ENCODE peak calls at places on chromosomes 2 and 18, in six cellular contexts. P is tibial nerve, D is A549, U is breast epithelium, H is sigmoid colon, C is cardiac muscle cell. K is an unnamed sample.

GRCh38 chr2:88059979-88060906 is 4.7 kb upstream of the KRCC1 start:
- DNase-seq in P (no peak), D (peak; percentile 55), U (no peak), H (no peak), C (peak; percentile 64), K (no peak)

GRCh38 chr2:100630473-100630977 is 67.7 kb downstream of the PDCL3 start:
- DNase-seq in P (no peak), D (no peak), U (no peak), H (no peak), C (no peak), K (no peak)

GRCh38 chr2:191637182-191638078 is 40.5 kb upstream of the NABP1 start:
- DNase-seq in P (no peak), D (peak; percentile 51), U (no peak), H (no peak), C (no peak), K (no peak)

GRCh38 chr2:198857246-198857645 is 600.5 kb downstream of the SATB2 start:
- DNase-seq in P (no peak), D (no peak), U (no peak), H (no peak), C (no peak), K (no peak)

GRCh38 chr2:81658227-81658626 is 1353.7 kb upstream of the LRRTM1 start:
- DNase-seq in P (no peak), D (peak; percentile 64), U (no peak), H (no peak), C (no peak), K (no peak)

GRCh38 chr18:68489018-68489792 is 225.7 kb downstream of the TMX3 start:
- DNase-seq in P (no peak), D (no peak), U (no peak), H (no peak), C (no peak), K (no peak)

GRCh38 chr2:69067866-69068265 is 54.9 kb downstream of the ANTXR1 start:
- DNase-seq in P (no peak), D (no peak), U (no peak), H (no peak), C (no peak), K (no peak)

GRCh38 chr2:25036221-25036559 is 5.7 kb upstream of the EFR3B start:
- DNase-seq in P (no peak), D (no peak), U (no peak), H (no peak), C (peak; percentile 16), K (no peak)

GRCh38 chr18:12597775-12598174 is 60.1 kb downstream of the SPIRE1 start:
- DNase-seq in P (no peak), D (peak; percentile 80), U (peak; percentile 39), H (no peak), C (peak; percentile 54), K (peak; percentile 69)

GRCh38 chr2:127083819-127084503 is 23.0 kb downstream of the BIN1 start:
- DNase-seq in P (peak; percentile 95), D (no peak), U (peak; percentile 81), H (peak; percentile 96), C (no peak), K (peak; percentile 89)

GRCh38 chr2:22734373-22735045 is 650.5 kb upstream of the KLHL29 start:
- DNase-seq in P (no peak), D (no peak), U (no peak), H (no peak), C (no peak), K (no peak)

GRCh38 chr18:22115573-22115972 is 53.8 kb upstream of the GATA6 start:
- DNase-seq in P (no peak), D (no peak), U (no peak), H (no peak), C (peak; percentile 31), K (no peak)

GRCh38 chr2:10048501-10049171 is 5.3 kb downstream of the KLF11 start:
- DNase-seq in P (no peak), D (peak; percentile 56), U (no peak), H (no peak), C (peak; percentile 66), K (no peak)

GRCh38 chr2:187003611-187004010 is 154.6 kb upstream of the ZSWIM2 start:
- DNase-seq in P (no peak), D (no peak), U (no peak), H (no peak), C (no peak), K (no peak)

GRCh38 chr2:44817673-44818335 is 123.7 kb upstream of the SIX3 start:
- DNase-seq in P (no peak), D (no peak), U (no peak), H (no peak), C (no peak), K (no peak)

GRCh38 chr2:28915939-28916338 is 21.5 kb downstream of the WDR43 start:
- DNase-seq in P (no peak), D (peak; percentile 15), U (no peak), H (no peak), C (no peak), K (no peak)

GRCh38 chr2:10575566-10576300 is 114.0 kb downstream of the NOL10 start:
- DNase-seq in P (no peak), D (peak; percentile 41), U (no peak), H (no peak), C (no peak), K (no peak)

GRCh38 chr18:497688-498087 is 2.8 kb downstream of the COLEC12 start:
- DNase-seq in P (no peak), D (no peak), U (no peak), H (no peak), C (no peak), K (no peak)

GRCh38 chr2:211899871-211900482 is 638.6 kb downstream of the ERBB4 start:
- DNase-seq in P (no peak), D (no peak), U (no peak), H (no peak), C (peak; percentile 45), K (no peak)

GRCh38 chr2:70045932-70046331 is 41.3 kb upstream of the PCBP1 start:
- DNase-seq in P (no peak), D (no peak), U (no peak), H (no peak), C (no peak), K (no peak)

GRCh38 chr2:144449028-144449406 is 70.9 kb downstream of the ZEB2 start:
- DNase-seq in P (no peak), D (peak; percentile 7), U (no peak), H (no peak), C (peak; percentile 55), K (no peak)

GRCh38 chr2:72291059-72291458 is 143.4 kb upstream of the CYP26B1 start:
- DNase-seq in P (no peak), D (peak; percentile 20), U (no peak), H (no peak), C (no peak), K (no peak)

GRCh38 chr2:176553685-176554106 is 284.5 kb downstream of the MTX2 start:
- DNase-seq in P (peak; percentile 12), D (peak; percentile 75), U (peak; percentile 22), H (peak; percentile 80), C (peak; percentile 58), K (peak; percentile 41)

GRCh38 chr18:12391487-12392136 is 14.6 kb upstream of the AFG3L2 start:
- DNase-seq in P (peak; percentile 73), D (peak; percentile 53), U (no peak), H (peak; percentile 75), C (peak; percentile 80), K (peak; percentile 46)

GRCh38 chr2:219418155-219418569 is at the start of gene DES:
- DNase-seq in P (no peak), D (no peak), U (no peak), H (peak; percentile 96), C (no peak), K (no peak)

GRCh38 chr2:152405206-152406118 is 70.5 kb downstream of the FMNL2 start:
- DNase-seq in P (no peak), D (peak; percentile 77), U (no peak), H (no peak), C (no peak), K (no peak)

GRCh38 chr2:72994991-72995380 is 76.5 kb downstream of the SFXN5 start:
- DNase-seq in P (no peak), D (no peak), U (no peak), H (no peak), C (no peak), K (no peak)

GRCh38 chr2:195408196-195408595 is 248.8 kb upstream of the SLC39A10 start:
- DNase-seq in P (no peak), D (no peak), U (no peak), H (no peak), C (no peak), K (no peak)

GRCh38 chr18:75811156-75811555 is 383.7 kb upstream of the SMIM21 start:
- DNase-seq in P (no peak), D (no peak), U (no peak), H (no peak), C (no peak), K (no peak)

GRCh38 chr2:53867169-53867568 is 7.4 kb upstream of the GPR75 start:
- DNase-seq in P (no peak), D (no peak), U (no peak), H (no peak), C (no peak), K (no peak)
- TF ChIP-seq CTCF in P (no peak), D (no peak), U (no peak), H (no peak), C (no peak), K (no peak)

DNA sequence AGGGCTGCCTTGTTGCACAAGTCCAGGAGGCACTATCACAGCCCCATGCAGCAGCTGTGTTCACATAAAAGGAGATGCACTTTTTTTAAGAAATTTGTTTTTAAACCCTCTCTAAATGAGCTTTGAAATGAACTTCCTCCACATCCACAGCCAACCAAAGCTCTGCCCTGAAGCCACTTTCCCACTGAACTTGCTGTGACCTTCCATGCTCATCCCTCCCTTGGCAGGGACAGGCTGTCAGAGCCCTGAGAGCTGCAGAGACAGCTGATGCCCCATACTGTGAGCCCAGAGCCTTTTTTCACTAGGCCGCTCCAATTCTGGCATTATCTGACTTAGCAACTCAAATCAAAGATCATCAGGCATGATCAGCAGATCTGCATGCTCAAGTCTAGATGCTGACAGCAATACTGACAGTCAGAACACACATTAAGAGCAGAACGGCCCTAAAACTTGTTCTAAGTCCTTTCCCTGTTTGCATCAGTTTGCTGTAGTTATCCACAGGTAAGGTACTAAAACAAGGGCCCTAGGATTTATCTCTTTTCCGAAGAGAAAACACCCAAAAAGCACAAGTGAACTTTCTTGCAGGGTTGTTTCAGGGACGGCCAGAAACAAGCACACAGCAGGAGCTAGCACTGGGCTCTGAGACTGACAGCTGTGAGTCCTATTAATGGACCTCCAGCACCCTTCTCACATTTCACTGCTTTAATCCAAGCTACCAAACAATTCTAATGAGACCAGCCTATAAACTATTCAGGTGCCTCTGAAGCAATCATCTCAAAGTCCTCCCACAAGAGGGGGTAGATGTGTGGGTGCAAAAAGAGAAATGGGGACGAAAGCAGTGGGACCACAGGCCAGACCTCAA is 34.9 kb downstream of the RNU4ATAC start:
- DNase-seq in P (no peak), D (no peak), U (no peak), H (no peak), C (no peak), K (no peak)
- H3K4me1 ChIP-seq in P (no peaks in the 10 kb centered on the region), D (peaks cover 18% of the 10 kb centered on the region), U (peaks cover 5% of the 10 kb centered on the region), H (no peaks in the 10 kb centered on the region), C (peaks cover 29% of the 10 kb centered on the region), K (peaks cover 6% of the 10 kb centered on the region)

GRCh38 chr2:47301277-47301618 is 101.7 kb upstream of the MSH2 start:
- DNase-seq in P (no peak), D (no peak), U (no peak), H (no peak), C (no peak), K (no peak)
- H3K27ac ChIP-seq in P (no peak overlapping the region), D (peak overlapping the region; percentile 78), U (peak overlapping the region; percentile 8), H (no peak overlapping the region), C (no peak overlapping the region), K (no peak overlapping the region)

GRCh38 chr2:551621-552020 is 125.6 kb downstream of the TMEM18 start:
- DNase-seq in P (no peak), D (no peak), U (no peak), H (no peak), C (no peak), K (no peak)
- TF ChIP-seq CTCF in P (no peak), D (no peak), U (no peak), H (no peak), C (no peak), K (no peak)

GRCh38 chr2:63980794-63981193 is 38.4 kb downstream of the VPS54 start:
- DNase-seq in P (no peak), D (no peak), U (no peak), H (no peak), C (no peak), K (no peak)
- H3K4me1 ChIP-seq in P (no peaks in the 10 kb centered on the region), D (peaks cover 38% of the 10 kb centered on the region), U (no peaks in the 10 kb centered on the region), H (no peaks in the 10 kb centered on the region), C (no peaks in the 10 kb centered on the region), K (peaks cover 3% of the 10 kb centered on the region)